ENCODE peak calls at places on chromosomes 12 and 14, in nine cellular contexts. O is NCI-H345, C is amygdala, R is T-helper 17 cell, I is kidney tubule cell, Z is aorta, W is hypothalamus, X is ovary, D is amniotic epithelial cell. K is an unnamed sample.

GRCh38 chr12:110689601-110690430 is 901 bp upstream of the HVCN1 start:
- DNase-seq in O (no peak), C (no peak), R (peak), I (no peak), Z (peak), W (no peak), X (peak), D (no peak), K (peak)

GRCh38 chr14:95523051-95523817 is 6.8 kb upstream of the SYNE3 start:
- DNase-seq in O (no peak), C (no peak), R (no peak), I (no peak), Z (no peak), W (no peak), X (no peak), D (peak), K (no peak)

GRCh38 chr12:52419656-52420055 is 13.5 kb upstream of the KRT82 start:
- DNase-seq in O (no peak), C (no peak), R (no peak), I (peak), Z (no peak), W (no peak), X (no peak), D (peak), K (no peak)

GRCh38 chr12:21073129-21073528 is 57.9 kb upstream of the SLCO1B1 start:
- DNase-seq in O (no peak), C (no peak), R (no peak), I (no peak), Z (no peak), W (no peak), X (no peak), D (no peak), K (no peak)

GRCh38 chr12:75944097-75944904 is 87.3 kb downstream of the PHLDA1 start:
- DNase-seq in O (no peak), C (no peak), R (no peak), I (peak), Z (no peak), W (no peak), X (no peak), D (peak), K (peak)

GRCh38 chr14:93970589-93970966 is 5.8 kb downstream of the ASB2 start:
- DNase-seq in O (peak), C (no peak), R (peak), I (peak), Z (no peak), W (no peak), X (no peak), D (no peak), K (no peak)

GRCh38 chr12:51970904-51971646 is 19.6 kb downstream of the ACVR1B start:
- DNase-seq in O (no peak), C (no peak), R (no peak), I (peak), Z (no peak), W (no peak), X (no peak), D (peak), K (no peak)

GRCh38 chr14:63438065-63438757 is 105.0 kb downstream of the PPP2R5E start:
- DNase-seq in O (no peak), C (no peak), R (no peak), I (peak), Z (peak), W (peak), X (peak), D (peak), K (peak)

GRCh38 chr12:117097159-117097558 is 2.1 kb downstream of the TESC start:
- DNase-seq in O (peak), C (no peak), R (no peak), I (no peak), Z (peak), W (no peak), X (no peak), D (no peak), K (no peak)

GRCh38 chr12:89750821-89751227 is 42.2 kb upstream of the ATP2B1 start:
- DNase-seq in O (no peak), C (no peak), R (no peak), I (no peak), Z (no peak), W (no peak), X (no peak), D (no peak), K (peak)

GRCh38 chr14:50560929-50561280 is 960 bp downstream of the ATL1 start:
- DNase-seq in O (peak), C (peak), R (no peak), I (peak), Z (peak), W (peak), X (peak), D (peak), K (peak)

GRCh38 chr14:50999726-51000125 is 55.4 kb upstream of the PYGL start:
- DNase-seq in O (no peak), C (no peak), R (no peak), I (no peak), Z (no peak), W (no peak), X (no peak), D (no peak), K (peak)

GRCh38 chr14:96104469-96105057 is 65.4 kb downstream of the C14orf132 start:
- DNase-seq in O (no peak), C (no peak), R (no peak), I (peak), Z (peak), W (no peak), X (peak), D (peak), K (peak)

GRCh38 chr12:53492830-53493609 is 6.2 kb downstream of the MAP3K12 start:
- DNase-seq in O (peak), C (peak), R (peak), I (peak), Z (peak), W (peak), X (peak), D (peak), K (peak)

GRCh38 chr12:95607642-95608041 is 56.4 kb upstream of the USP44 start:
- DNase-seq in O (peak), C (no peak), R (no peak), I (no peak), Z (no peak), W (no peak), X (no peak), D (no peak), K (no peak)

GRCh38 chr14:60067911-60068310 is 23.8 kb upstream of the PCNX4 start:
- DNase-seq in O (no peak), C (no peak), R (no peak), I (no peak), Z (no peak), W (no peak), X (no peak), D (no peak), K (no peak)

GRCh38 chr12:56308714-56309113 is 7.1 kb downstream of the CNPY2 start:
- DNase-seq in O (no peak), C (no peak), R (no peak), I (no peak), Z (no peak), W (no peak), X (no peak), D (no peak), K (no peak)

GRCh38 chr12:89346741-89347324 is 5.5 kb downstream of the DUSP6 start:
- DNase-seq in O (peak), C (no peak), R (no peak), I (no peak), Z (no peak), W (no peak), X (no peak), D (peak), K (peak)

GRCh38 chr12:1779783-1780182 is 40.6 kb upstream of the LRTM2 start:
- DNase-seq in O (no peak), C (no peak), R (no peak), I (no peak), Z (no peak), W (no peak), X (no peak), D (no peak), K (peak)

GRCh38 chr12:31645944-31646343 is 13.5 kb upstream of the ETFBKMT start:
- DNase-seq in O (no peak), C (no peak), R (no peak), I (peak), Z (no peak), W (no peak), X (no peak), D (no peak), K (no peak)

GRCh38 chr12:111360325-111360930 is 8.5 kb downstream of the PHETA1 start:
- DNase-seq in O (no peak), C (no peak), R (no peak), I (no peak), Z (no peak), W (no peak), X (no peak), D (no peak), K (no peak)

GRCh38 chr14:63478024-63478423 is 65.2 kb downstream of the PPP2R5E start:
- DNase-seq in O (no peak), C (no peak), R (no peak), I (no peak), Z (no peak), W (no peak), X (no peak), D (no peak), K (peak)

GRCh38 chr12:23751641-23752040 is 197.8 kb downstream of the SOX5 start:
- DNase-seq in O (no peak), C (no peak), R (no peak), I (no peak), Z (no peak), W (no peak), X (no peak), D (no peak), K (no peak)

GRCh38 chr12:12180575-12180974 is 86.3 kb downstream of the LRP6 start:
- DNase-seq in O (no peak), C (no peak), R (no peak), I (no peak), Z (no peak), W (no peak), X (no peak), D (no peak), K (no peak)

GRCh38 chr12:1592444-1593231 is 1.7 kb downstream of the FBXL14 start:
- DNase-seq in O (peak), C (peak), R (peak), I (peak), Z (peak), W (peak), X (no peak), D (peak), K (peak)

GRCh38 chr12:87425942-87426554 is 603.2 kb downstream of the C12orf50 start:
- DNase-seq in O (no peak), C (no peak), R (no peak), I (peak), Z (no peak), W (no peak), X (no peak), D (no peak), K (peak)

GRCh38 chr12:91007531-91008290 is 2.9 kb upstream of the EPYC start:
- DNase-seq in O (no peak), C (no peak), R (no peak), I (no peak), Z (no peak), W (no peak), X (no peak), D (no peak), K (no peak)

GRCh38 chr14:80946187-80946586 is 4.6 kb upstream of the CEP128 start:
- DNase-seq in O (no peak), C (no peak), R (no peak), I (peak), Z (no peak), W (no peak), X (no peak), D (no peak), K (peak)

GRCh38 chr12:113232787-113233585 is 11.7 kb downstream of the TPCN1 start:
- DNase-seq in O (peak), C (peak), R (peak), I (peak), Z (peak), W (no peak), X (no peak), D (no peak), K (no peak)